ENCODE peak calls at places on chromosomes 7 and 10, in eight cellular contexts. One of them, this sample, is unnamed.

GRCh38 chr7:4774804-4775280 is 581 bp upstream of the AP5Z1 start:
- DNase-seq in choroid plexus epithelial cell: peak; percentile 85
- DNase-seq in left ventricle myocardium inferior: no peak
- DNase-seq in heart left ventricle: no peak
- DNase-seq in esophagus squamous epithelium: no peak
- DNase-seq in dorsolateral prefrontal cortex: peak; percentile 19
- DNase-seq in endothelial cell: no peak
- DNase-seq in IMR-90: peak; percentile 75
- DNase-seq in this sample: peak; percentile 72

GRCh38 chr7:21690717-21691116 is 147.9 kb downstream of the DNAH11 start:
- DNase-seq in IMR-90: no peak
- DNase-seq in endothelial cell: no peak
- DNase-seq in left ventricle myocardium inferior: no peak
- DNase-seq in esophagus squamous epithelium: no peak
- DNase-seq in choroid plexus epithelial cell: peak; percentile 17
- DNase-seq in heart left ventricle: no peak
- DNase-seq in dorsolateral prefrontal cortex: no peak
- DNase-seq in this sample: no peak

GRCh38 chr10:80068270-80068669 is 10.2 kb upstream of the TMEM254 start:
- DNase-seq in left ventricle myocardium inferior: no peak
- DNase-seq in IMR-90: no peak
- DNase-seq in heart left ventricle: no peak
- DNase-seq in choroid plexus epithelial cell: no peak
- DNase-seq in endothelial cell: no peak
- DNase-seq in dorsolateral prefrontal cortex: no peak
- DNase-seq in esophagus squamous epithelium: no peak
- DNase-seq in this sample: no peak

GRCh38 chr7:140051822-140052221 is 10.9 kb downstream of the PARP12 start:
- DNase-seq in heart left ventricle: no peak
- DNase-seq in choroid plexus epithelial cell: no peak
- DNase-seq in esophagus squamous epithelium: no peak
- DNase-seq in dorsolateral prefrontal cortex: no peak
- DNase-seq in endothelial cell: no peak
- DNase-seq in IMR-90: no peak
- DNase-seq in left ventricle myocardium inferior: no peak
- DNase-seq in this sample: no peak

GRCh38 chr7:961546-962400 is 7.3 kb upstream of the ADAP1 start:
- DNase-seq in esophagus squamous epithelium: no peak
- DNase-seq in heart left ventricle: no peak
- DNase-seq in left ventricle myocardium inferior: peak; percentile 3
- DNase-seq in dorsolateral prefrontal cortex: no peak
- DNase-seq in IMR-90: no peak
- DNase-seq in choroid plexus epithelial cell: no peak
- DNase-seq in endothelial cell: no peak
- DNase-seq in this sample: no peak

GRCh38 chr10:43700306-43700705 is 51.6 kb upstream of the ZNF32 start:
- DNase-seq in choroid plexus epithelial cell: no peak
- DNase-seq in endothelial cell: no peak
- DNase-seq in heart left ventricle: no peak
- DNase-seq in dorsolateral prefrontal cortex: no peak
- DNase-seq in esophagus squamous epithelium: no peak
- DNase-seq in IMR-90: peak; percentile 33
- DNase-seq in left ventricle myocardium inferior: no peak
- DNase-seq in this sample: no peak

GRCh38 chr10:80528185-80528700 is 9.5 kb upstream of the SH2D4B start:
- DNase-seq in IMR-90: no peak
- DNase-seq in left ventricle myocardium inferior: no peak
- DNase-seq in dorsolateral prefrontal cortex: no peak
- DNase-seq in choroid plexus epithelial cell: no peak
- DNase-seq in heart left ventricle: no peak
- DNase-seq in esophagus squamous epithelium: no peak
- DNase-seq in endothelial cell: no peak
- DNase-seq in this sample: no peak

GRCh38 chr10:132422169-132422691 is 25.2 kb downstream of the PWWP2B start:
- DNase-seq in esophagus squamous epithelium: no peak
- DNase-seq in heart left ventricle: no peak
- DNase-seq in endothelial cell: no peak
- DNase-seq in dorsolateral prefrontal cortex: no peak
- DNase-seq in choroid plexus epithelial cell: peak; percentile 37
- DNase-seq in left ventricle myocardium inferior: no peak
- DNase-seq in IMR-90: no peak
- DNase-seq in this sample: peak; percentile 52

GRCh38 chr7:100584677-100585510 is 1.0 kb downstream of the LRCH4 start:
- DNase-seq in dorsolateral prefrontal cortex: no peak
- DNase-seq in left ventricle myocardium inferior: peak; percentile 35
- DNase-seq in endothelial cell: peak; percentile 65
- DNase-seq in esophagus squamous epithelium: no peak
- DNase-seq in IMR-90: peak; percentile 89
- DNase-seq in heart left ventricle: peak; percentile 63
- DNase-seq in choroid plexus epithelial cell: peak; percentile 68
- DNase-seq in this sample: no peak

GRCh38 chr7:13851756-13852155 is 137.7 kb downstream of the ETV1 start:
- DNase-seq in heart left ventricle: no peak
- DNase-seq in IMR-90: peak; percentile 89
- DNase-seq in esophagus squamous epithelium: no peak
- DNase-seq in choroid plexus epithelial cell: peak; percentile 85
- DNase-seq in endothelial cell: no peak
- DNase-seq in left ventricle myocardium inferior: no peak
- DNase-seq in dorsolateral prefrontal cortex: no peak
- DNase-seq in this sample: no peak

GRCh38 chr7:116710764-116711452 is 38.9 kb downstream of the MET start:
- DNase-seq in endothelial cell: no peak
- DNase-seq in IMR-90: no peak
- DNase-seq in left ventricle myocardium inferior: no peak
- DNase-seq in dorsolateral prefrontal cortex: no peak
- DNase-seq in heart left ventricle: no peak
- DNase-seq in esophagus squamous epithelium: no peak
- DNase-seq in choroid plexus epithelial cell: no peak
- DNase-seq in this sample: no peak

GRCh38 chr7:19302731-19303130 is 157.5 kb upstream of the FERD3L start:
- DNase-seq in choroid plexus epithelial cell: no peak
- DNase-seq in left ventricle myocardium inferior: no peak
- DNase-seq in dorsolateral prefrontal cortex: no peak
- DNase-seq in heart left ventricle: no peak
- DNase-seq in esophagus squamous epithelium: no peak
- DNase-seq in endothelial cell: no peak
- DNase-seq in IMR-90: no peak
- DNase-seq in this sample: no peak

GRCh38 chr10:14556285-14556956 is 218.3 kb downstream of the FAM107B start:
- DNase-seq in IMR-90: peak; percentile 23
- DNase-seq in endothelial cell: no peak
- DNase-seq in left ventricle myocardium inferior: no peak
- DNase-seq in dorsolateral prefrontal cortex: no peak
- DNase-seq in esophagus squamous epithelium: no peak
- DNase-seq in choroid plexus epithelial cell: peak; percentile 73
- DNase-seq in heart left ventricle: no peak
- DNase-seq in this sample: peak; percentile 63
- TF ChIP-seq CTCF in IMR-90: peak; percentile 10
- TF ChIP-seq CTCF in endothelial cell: no peak
- TF ChIP-seq CTCF in left ventricle myocardium inferior: peak; percentile 33
- TF ChIP-seq CTCF in dorsolateral prefrontal cortex: peak; percentile 31
- TF ChIP-seq CTCF in esophagus squamous epithelium: no peak
- TF ChIP-seq CTCF in choroid plexus epithelial cell: peak; percentile 52
- TF ChIP-seq CTCF in heart left ventricle: no peak
- TF ChIP-seq CTCF in this sample: peak; percentile 61

DNA sequence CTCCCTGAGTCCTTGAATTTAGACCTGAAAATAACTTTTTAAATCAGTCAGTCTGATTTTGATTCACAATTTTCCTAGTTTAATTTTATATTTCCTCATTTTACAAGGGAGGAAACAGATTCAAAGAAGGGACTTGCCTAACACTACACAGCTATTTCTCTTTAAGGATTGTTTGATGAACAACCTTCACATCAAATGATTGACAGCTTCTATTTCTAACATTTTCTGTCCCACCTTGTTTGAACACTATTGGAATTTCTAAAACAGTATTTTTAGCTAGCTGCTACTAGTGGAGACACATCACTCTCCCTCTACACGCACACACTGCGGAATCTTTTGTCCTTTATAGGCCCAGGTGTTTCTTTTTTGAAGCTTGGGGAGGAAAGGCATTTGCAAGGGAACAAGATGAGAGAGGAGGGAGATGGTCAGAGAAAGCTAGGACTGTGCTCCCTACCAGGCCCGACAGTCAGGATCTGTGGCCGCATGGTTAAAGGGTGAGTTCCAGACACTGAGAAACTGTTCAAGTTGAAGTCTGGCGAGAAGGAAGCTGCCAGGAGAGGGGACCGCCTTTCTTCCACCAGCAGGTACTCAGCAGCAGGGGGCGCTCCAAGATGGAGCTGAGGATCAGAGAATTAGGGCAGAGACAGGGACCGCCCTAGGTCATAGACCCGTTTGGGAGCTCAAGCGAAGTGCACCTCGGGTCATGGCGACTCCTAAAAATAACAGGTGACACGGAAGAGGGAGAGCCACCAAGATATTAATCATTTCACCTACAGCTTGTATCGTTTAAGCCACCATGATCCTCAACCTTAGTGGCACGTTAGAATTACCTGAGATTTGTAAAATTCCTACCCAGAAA is 49.7 kb downstream of the DNAJC12 start:
- DNase-seq in choroid plexus epithelial cell: peak; percentile 47
- DNase-seq in esophagus squamous epithelium: no peak
- DNase-seq in heart left ventricle: peak; percentile 40
- DNase-seq in IMR-90: no peak
- DNase-seq in dorsolateral prefrontal cortex: no peak
- DNase-seq in left ventricle myocardium inferior: peak; percentile 57
- DNase-seq in endothelial cell: peak; percentile 77
- DNase-seq in this sample: peak; percentile 58
- TF ChIP-seq CTCF in choroid plexus epithelial cell: peak; percentile 75
- TF ChIP-seq CTCF in esophagus squamous epithelium: peak; percentile 41
- TF ChIP-seq CTCF in heart left ventricle: peak; percentile 32
- TF ChIP-seq CTCF in IMR-90: peak; percentile 43
- TF ChIP-seq CTCF in dorsolateral prefrontal cortex: peak; percentile 35
- TF ChIP-seq CTCF in left ventricle myocardium inferior: peak; percentile 63
- TF ChIP-seq CTCF in endothelial cell: peak; percentile 76
- TF ChIP-seq CTCF in this sample: peak; percentile 88

GRCh38 chr7:37730489-37730888 is 46.9 kb downstream of the GPR141 start:
- DNase-seq in esophagus squamous epithelium: no peak
- DNase-seq in endothelial cell: no peak
- DNase-seq in left ventricle myocardium inferior: no peak
- DNase-seq in heart left ventricle: no peak
- DNase-seq in dorsolateral prefrontal cortex: no peak
- DNase-seq in IMR-90: no peak
- DNase-seq in choroid plexus epithelial cell: no peak
- DNase-seq in this sample: no peak

GRCh38 chr7:37728747-37729146 is 45.2 kb downstream of the GPR141 start:
- DNase-seq in choroid plexus epithelial cell: no peak
- DNase-seq in esophagus squamous epithelium: no peak
- DNase-seq in IMR-90: no peak
- DNase-seq in heart left ventricle: no peak
- DNase-seq in left ventricle myocardium inferior: no peak
- DNase-seq in endothelial cell: no peak
- DNase-seq in dorsolateral prefrontal cortex: no peak
- DNase-seq in this sample: no peak

GRCh38 chr7:37729160-37729559 is 45.6 kb downstream of the GPR141 start:
- DNase-seq in esophagus squamous epithelium: no peak
- DNase-seq in dorsolateral prefrontal cortex: no peak
- DNase-seq in left ventricle myocardium inferior: no peak
- DNase-seq in heart left ventricle: no peak
- DNase-seq in IMR-90: no peak
- DNase-seq in choroid plexus epithelial cell: no peak
- DNase-seq in endothelial cell: no peak
- DNase-seq in this sample: no peak

GRCh38 chr7:37732880-37733279 is 49.3 kb downstream of the GPR141 start:
- DNase-seq in choroid plexus epithelial cell: no peak
- DNase-seq in dorsolateral prefrontal cortex: no peak
- DNase-seq in IMR-90: no peak
- DNase-seq in endothelial cell: no peak
- DNase-seq in left ventricle myocardium inferior: no peak
- DNase-seq in heart left ventricle: no peak
- DNase-seq in esophagus squamous epithelium: no peak
- DNase-seq in this sample: no peak

GRCh38 chr7:37732253-37732652 is 48.7 kb downstream of the GPR141 start:
- DNase-seq in choroid plexus epithelial cell: peak; percentile 1
- DNase-seq in IMR-90: no peak
- DNase-seq in left ventricle myocardium inferior: no peak
- DNase-seq in endothelial cell: peak; percentile 66
- DNase-seq in esophagus squamous epithelium: no peak
- DNase-seq in dorsolateral prefrontal cortex: no peak
- DNase-seq in heart left ventricle: peak; percentile 26
- DNase-seq in this sample: peak; percentile 52
- TF ChIP-seq CTCF in choroid plexus epithelial cell: no peak
- TF ChIP-seq CTCF in IMR-90: no peak
- TF ChIP-seq CTCF in left ventricle myocardium inferior: peak; percentile 61
- TF ChIP-seq CTCF in endothelial cell: peak; percentile 85
- TF ChIP-seq CTCF in esophagus squamous epithelium: no peak
- TF ChIP-seq CTCF in dorsolateral prefrontal cortex: peak; percentile 44
- TF ChIP-seq CTCF in heart left ventricle: peak; percentile 36
- TF ChIP-seq CTCF in this sample: peak; percentile 87

GRCh38 chr7:155298288-155298833 is 683 bp downstream of the INSIG1 start:
- DNase-seq in esophagus squamous epithelium: no peak
- DNase-seq in endothelial cell: no peak
- DNase-seq in left ventricle myocardium inferior: no peak
- DNase-seq in dorsolateral prefrontal cortex: no peak
- DNase-seq in heart left ventricle: no peak
- DNase-seq in IMR-90: no peak
- DNase-seq in choroid plexus epithelial cell: no peak
- DNase-seq in this sample: no peak

GRCh38 chr7:155297517-155298287 is at the start of gene INSIG1:
- DNase-seq in heart left ventricle: peak; percentile 94
- DNase-seq in IMR-90: peak; percentile 92
- DNase-seq in left ventricle myocardium inferior: peak; percentile 91
- DNase-seq in dorsolateral prefrontal cortex: peak; percentile 90
- DNase-seq in choroid plexus epithelial cell: peak; percentile 95
- DNase-seq in endothelial cell: peak; percentile 96
- DNase-seq in esophagus squamous epithelium: peak; percentile 43
- DNase-seq in this sample: peak; percentile 99

GRCh38 chr7:155296006-155296787 is 1.5 kb upstream of the INSIG1 start:
- DNase-seq in left ventricle myocardium inferior: no peak
- DNase-seq in choroid plexus epithelial cell: no peak
- DNase-seq in IMR-90: no peak
- DNase-seq in endothelial cell: no peak
- DNase-seq in heart left ventricle: no peak
- DNase-seq in esophagus squamous epithelium: no peak
- DNase-seq in dorsolateral prefrontal cortex: no peak
- DNase-seq in this sample: no peak

GRCh38 chr7:155295511-155295910 is 2.2 kb upstream of the INSIG1 start:
- DNase-seq in choroid plexus epithelial cell: no peak
- DNase-seq in heart left ventricle: no peak
- DNase-seq in IMR-90: no peak
- DNase-seq in esophagus squamous epithelium: no peak
- DNase-seq in left ventricle myocardium inferior: no peak
- DNase-seq in endothelial cell: no peak
- DNase-seq in dorsolateral prefrontal cortex: no peak
- DNase-seq in this sample: no peak

DNA sequence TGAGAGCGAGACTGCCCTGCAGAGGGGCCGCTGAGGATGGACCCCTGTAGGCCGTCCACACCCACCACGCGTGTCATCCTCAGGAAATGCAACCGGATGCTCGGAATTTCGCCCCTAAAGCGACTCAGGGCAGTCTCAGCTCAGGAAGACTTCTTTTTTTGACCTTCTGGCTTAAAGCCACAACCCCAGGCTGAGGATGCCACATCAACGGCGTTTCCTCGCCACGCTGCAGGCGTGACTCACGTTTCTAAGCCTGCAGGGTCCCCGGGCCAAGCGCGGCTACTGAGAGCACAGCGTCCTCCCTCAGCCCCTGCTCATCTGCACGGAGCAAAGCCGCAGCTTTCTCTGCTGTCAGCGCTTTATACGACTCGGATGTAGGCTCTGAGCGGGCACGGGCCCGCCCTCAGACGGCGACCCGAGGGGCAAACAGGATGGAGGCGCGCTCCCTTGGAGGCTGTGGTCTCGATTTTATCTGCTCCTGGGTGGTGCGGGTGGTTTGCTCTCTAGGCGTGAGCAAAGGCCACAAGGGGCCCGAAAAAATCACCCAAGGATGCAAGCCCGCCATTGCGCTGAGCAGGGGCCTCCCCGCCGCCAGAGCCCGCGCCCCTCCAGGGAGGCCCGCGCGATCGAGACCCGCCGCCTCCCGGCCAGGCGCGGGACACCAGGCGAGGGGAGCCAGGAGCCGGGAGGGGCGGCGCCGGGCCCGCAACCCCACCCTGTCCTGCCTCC is 726 bp upstream of the INSIG1 start:
- DNase-seq in choroid plexus epithelial cell: peak; percentile 75
- DNase-seq in dorsolateral prefrontal cortex: peak; percentile 39
- DNase-seq in esophagus squamous epithelium: peak; percentile 67
- DNase-seq in endothelial cell: peak; percentile 40
- DNase-seq in heart left ventricle: peak; percentile 46
- DNase-seq in IMR-90: peak; percentile 81
- DNase-seq in left ventricle myocardium inferior: peak; percentile 43
- DNase-seq in this sample: peak; percentile 59
- TF ChIP-seq CTCF in choroid plexus epithelial cell: no peak
- TF ChIP-seq CTCF in dorsolateral prefrontal cortex: peak; percentile 56
- TF ChIP-seq CTCF in esophagus squamous epithelium: peak; percentile 55
- TF ChIP-seq CTCF in endothelial cell: no peak
- TF ChIP-seq CTCF in heart left ventricle: peak; percentile 43
- TF ChIP-seq CTCF in IMR-90: peak; percentile 60
- TF ChIP-seq CTCF in left ventricle myocardium inferior: peak; percentile 69
- TF ChIP-seq CTCF in this sample: peak; percentile 39